ENCODE peak calls at places on chromosomes 2 and 18, in ten cellular contexts. A is suprapubic skin, T is upper lobe of left lung, S is HepG2, V is K562, Y is HCT116, H is stomach, U is breast epithelium, M is transverse colon, I is prostate gland. G is an unnamed sample.

GRCh38 chr18:27491772-27492171 is 306.7 kb upstream of the CHST9 start:
- DNase-seq in A (no peak), T (no peak), S (no peak), V (no peak), Y (no peak), H (no peak), U (no peak), M (no peak), I (no peak), G (no peak)

GRCh38 chr18:50647792-50648191 is 87.9 kb downstream of the MAPK4 start:
- DNase-seq in A (no peak), T (no peak), S (no peak), V (no peak), Y (no peak), H (no peak), U (no peak), M (no peak), I (no peak), G (no peak)

GRCh38 chr2:212640428-212640827 is 101.8 kb upstream of the ERBB4 start:
- DNase-seq in A (no peak), T (no peak), S (no peak), V (no peak), Y (peak), H (no peak), U (no peak), M (no peak), I (no peak), G (no peak)

GRCh38 chr2:102262218-102263129 is 48.9 kb upstream of the IL1RL1 start:
- DNase-seq in A (no peak), T (no peak), S (no peak), V (no peak), Y (no peak), H (no peak), U (no peak), M (no peak), I (no peak), G (no peak)

GRCh38 chr18:3360211-3360610 is 89.8 kb upstream of the TGIF1 start:
- DNase-seq in A (no peak), T (peak), S (peak), V (no peak), Y (no peak), H (no peak), U (no peak), M (no peak), I (no peak), G (no peak)

GRCh38 chr2:215693269-215693998 is 257.6 kb upstream of the FN1 start:
- DNase-seq in A (no peak), T (no peak), S (peak), V (no peak), Y (no peak), H (no peak), U (no peak), M (no peak), I (no peak), G (no peak)

GRCh38 chr2:238082151-238082550 is 18.0 kb upstream of the ESPNL start:
- DNase-seq in A (peak), T (no peak), S (no peak), V (no peak), Y (no peak), H (peak), U (no peak), M (no peak), I (no peak), G (no peak)

GRCh38 chr2:38474833-38475566 is 97.9 kb upstream of the ATL2 start:
- DNase-seq in A (no peak), T (no peak), S (peak), V (peak), Y (no peak), H (no peak), U (peak), M (no peak), I (no peak), G (no peak)

GRCh38 chr2:226362991-226363390 is 436.6 kb downstream of the IRS1 start:
- DNase-seq in A (no peak), T (no peak), S (no peak), V (no peak), Y (no peak), H (no peak), U (no peak), M (no peak), I (no peak), G (no peak)

DNA sequence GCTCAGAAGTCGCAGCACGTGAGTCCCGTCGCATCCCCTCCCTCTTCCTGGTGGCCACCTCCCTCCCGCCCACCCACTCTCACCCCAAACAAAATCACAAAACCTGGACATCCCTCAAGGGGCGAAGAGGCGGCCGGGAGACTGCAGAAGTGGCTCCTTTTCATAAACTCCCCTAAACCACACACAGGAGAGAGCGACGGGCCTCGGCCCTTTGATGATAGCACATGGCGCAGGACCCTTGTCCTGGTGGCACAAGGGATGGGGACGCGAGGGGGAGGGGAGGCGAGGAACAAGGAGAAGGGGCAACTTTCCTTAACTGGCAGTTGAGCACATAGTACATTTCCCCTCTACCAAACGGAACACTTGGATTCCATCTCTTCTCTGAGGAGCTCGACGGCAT is 44.0 kb downstream of the GBX2 start:
- DNase-seq in A (no peak), T (no peak), S (no peak), V (no peak), Y (no peak), H (no peak), U (no peak), M (no peak), I (no peak), G (no peak)
- TF ChIP-seq POLR2A in A (no peak), T (no peak), S (no peak), V (no peak), Y (no peak), H (no peak), U (no peak), M (no peak), I (no peak), G (no peak)

DNA sequence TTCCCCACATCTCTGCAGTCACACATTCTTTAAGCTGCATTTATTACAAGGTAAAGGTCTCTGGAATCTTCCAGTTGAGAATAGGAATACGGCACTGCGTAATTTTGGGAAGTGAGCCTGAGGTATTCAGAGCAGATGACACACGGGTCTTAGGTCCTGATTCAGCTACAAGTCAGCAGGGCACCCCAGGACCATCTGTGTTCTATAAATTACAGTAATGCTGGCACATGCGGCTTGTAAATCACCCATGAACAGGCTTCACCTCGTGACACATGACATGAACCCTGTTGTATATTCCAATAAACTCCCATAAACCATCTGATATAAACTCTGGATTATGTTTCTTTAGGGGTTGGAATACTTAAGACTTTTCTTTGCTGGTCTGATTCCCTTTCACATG is 298.4 kb downstream of the MEIS1 start:
- DNase-seq in A (no peak), T (no peak), S (no peak), V (no peak), Y (no peak), H (no peak), U (no peak), M (no peak), I (no peak), G (no peak)
- TF ChIP-seq POLR2AphosphoS5 in A (no peak), T (no peak), S (no peak), V (no peak), Y (no peak), H (no peak), U (no peak), M (no peak), I (no peak), G (no peak)

GRCh38 chr2:121501554-121501953 is 29.1 kb upstream of the RNU4ATAC start:
- DNase-seq in A (no peak), T (no peak), S (no peak), V (no peak), Y (no peak), H (no peak), U (no peak), M (no peak), I (no peak), G (no peak)
- TF ChIP-seq POLR2A in A (no peak), T (no peak), S (no peak), V (no peak), Y (no peak), H (no peak), U (no peak), M (no peak), I (no peak), G (no peak)

GRCh38 chr2:63888490-63889402 is 47.0 kb downstream of the UGP2 start:
- DNase-seq in A (no peak), T (peak), S (peak), V (peak), Y (peak), H (peak), U (peak), M (peak), I (peak), G (no peak)
- TF ChIP-seq POLR2AphosphoS5 in A (no peak), T (no peak), S (peak), V (no peak), Y (no peak), H (no peak), U (no peak), M (no peak), I (peak), G (no peak)

GRCh38 chr2:128318776-128319456 is at the start of gene HS6ST1:
- DNase-seq in A (no peak), T (peak), S (peak), V (peak), Y (peak), H (peak), U (peak), M (peak), I (peak), G (peak)
- TF ChIP-seq POLR2A in A (peak), T (no peak), S (no peak), V (no peak), Y (peak), H (no peak), U (no peak), M (no peak), I (peak), G (peak)

GRCh38 chr2:127428057-127428814 is 10.0 kb downstream of the PROC start:
- DNase-seq in A (no peak), T (peak), S (no peak), V (no peak), Y (no peak), H (no peak), U (peak), M (no peak), I (no peak), G (no peak)
- TF ChIP-seq POLR2AphosphoS5 in A (no peak), T (no peak), S (peak), V (no peak), Y (no peak), H (no peak), U (no peak), M (no peak), I (no peak), G (no peak)

GRCh38 chr2:25669520-25669919 is 3.9 kb downstream of the DTNB start:
- DNase-seq in A (no peak), T (no peak), S (no peak), V (no peak), Y (no peak), H (no peak), U (no peak), M (no peak), I (no peak), G (no peak)

GRCh38 chr2:25666218-25666617 is 7.2 kb downstream of the DTNB start:
- DNase-seq in A (no peak), T (no peak), S (no peak), V (no peak), Y (no peak), H (no peak), U (no peak), M (no peak), I (no peak), G (no peak)

DNA sequence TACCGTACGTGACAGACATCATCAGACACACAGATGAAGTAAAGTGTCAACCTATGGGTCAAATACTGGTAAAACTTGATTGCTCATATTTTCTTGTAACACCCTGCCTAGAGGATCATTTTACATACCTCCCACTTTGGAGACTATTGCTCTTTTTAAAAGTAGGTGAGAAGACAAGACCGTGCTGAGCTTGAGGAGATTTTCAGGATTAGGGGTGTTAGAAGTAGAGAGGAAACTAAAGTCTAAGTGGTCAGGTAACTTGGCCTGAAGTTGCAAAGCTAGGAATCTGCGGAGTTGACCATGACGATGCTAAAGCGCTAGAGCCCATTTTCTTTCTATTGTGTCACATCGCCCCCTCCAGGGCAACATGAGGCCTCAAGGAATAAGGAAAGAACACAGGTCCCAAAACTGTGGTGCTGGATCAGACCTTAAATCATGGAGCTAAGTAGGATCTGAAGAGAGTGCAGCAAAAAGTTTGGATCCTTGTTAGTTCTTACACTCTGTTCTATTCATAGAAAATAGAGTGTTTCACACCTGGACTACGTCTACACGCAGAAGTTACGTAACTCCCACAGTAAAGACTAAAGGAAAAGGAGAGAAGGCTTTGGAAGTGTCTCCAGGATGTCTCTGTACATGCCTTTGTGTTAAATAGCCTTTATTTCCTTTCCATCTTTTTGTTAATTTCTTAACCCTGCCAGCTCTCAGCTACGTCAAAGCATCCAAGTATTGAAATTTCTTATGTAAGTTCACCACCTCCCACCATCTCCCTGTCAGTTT is 8.7 kb downstream of the DTNB start:
- DNase-seq in A (no peak), T (no peak), S (peak), V (peak), Y (peak), H (peak), U (peak), M (peak), I (peak), G (no peak)
- TF ChIP-seq POLR2A in A (no peak), T (no peak), S (no peak), V (no peak), Y (no peak), H (no peak), U (no peak), M (no peak), I (no peak), G (no peak)

DNA sequence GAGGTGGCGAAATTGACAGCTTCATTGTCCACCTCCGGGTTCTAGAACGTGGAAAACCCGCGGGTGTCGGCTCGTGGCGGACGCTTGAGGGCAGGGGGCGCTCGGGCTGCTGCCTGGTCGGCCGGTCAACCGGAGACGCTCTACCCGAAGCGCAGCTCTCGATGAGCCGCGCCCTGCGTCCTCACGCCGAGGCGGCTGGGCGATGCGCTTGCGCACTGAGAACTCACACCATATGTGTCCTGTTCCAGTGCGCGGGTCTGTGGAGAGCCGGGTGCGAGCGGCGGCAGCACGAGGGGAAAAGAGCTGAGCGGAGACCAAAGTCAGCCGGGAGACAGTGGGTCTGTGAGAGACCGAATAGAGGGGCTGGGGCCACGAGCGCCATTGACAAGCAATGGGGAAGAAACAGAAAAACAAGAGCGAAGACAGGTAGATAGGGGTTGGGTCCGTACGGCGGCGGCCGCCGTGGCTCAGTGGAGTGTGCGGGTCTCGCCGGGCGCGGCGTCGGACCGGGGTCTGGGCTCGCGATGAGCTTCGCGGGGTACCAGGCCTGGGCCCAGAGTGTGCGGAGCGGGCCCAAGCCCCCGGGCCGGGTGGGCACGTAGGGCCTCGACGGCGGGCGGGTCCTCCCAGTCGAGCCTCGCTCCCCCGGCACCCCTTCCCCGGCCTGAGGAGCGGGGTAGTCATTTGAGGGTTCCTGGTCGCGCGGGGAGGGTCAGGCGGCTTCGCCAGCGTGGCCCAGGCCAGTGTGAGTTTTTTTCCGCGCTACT is at the start of gene EIF5B:
- DNase-seq in A (peak), T (peak), S (peak), V (peak), Y (peak), H (peak), U (peak), M (peak), I (peak), G (no peak)
- TF ChIP-seq POLR2AphosphoS5 in A (no peak), T (peak), S (peak), V (peak), Y (peak), H (peak), U (peak), M (peak), I (peak), G (peak)

G was measured in vagina.